ENCODE peak calls at places on chromosomes 11 and 22, in eight cellular contexts. A is HepG2, Y is fibroblast of lung, N is heart right ventricle, U is endothelial cell of umbilical vein, W is lower lobe of right lung, Z is hepatocyte, X is Peyer's patch. E is an unnamed sample.

GRCh38 chr11:119776031-119776636 is 47.1 kb upstream of the NECTIN1 start:
- DNase-seq in A (no peak), Y (no peak), N (no peak), U (no peak), W (no peak), Z (no peak), X (no peak), E (no peak)

GRCh38 chr11:130599073-130599654 is 150.7 kb downstream of the ADAMTS15 start:
- DNase-seq in A (no peak), Y (peak; percentile 62), N (no peak), U (no peak), W (peak; percentile 83), Z (peak; percentile 51), X (no peak), E (no peak)

GRCh38 chr11:61861634-61862033 is 29.7 kb downstream of the FADS3 start:
- DNase-seq in A (no peak), Y (no peak), N (peak; percentile 62), U (no peak), W (no peak), Z (no peak), X (no peak), E (no peak)

GRCh38 chr11:33542921-33543320 is 157.7 kb downstream of the C11orf91 start:
- DNase-seq in A (peak; percentile 23), Y (peak; percentile 58), N (peak; percentile 38), U (peak; percentile 72), W (peak; percentile 58), Z (peak; percentile 63), X (no peak), E (peak; percentile 20)

GRCh38 chr11:12088047-12088481 is 22.3 kb upstream of the MICAL2 start:
- DNase-seq in A (no peak), Y (peak; percentile 71), N (peak; percentile 75), U (peak; percentile 74), W (no peak), Z (no peak), X (peak; percentile 74), E (no peak)

GRCh38 chr11:32531528-32531927 is 52.1 kb upstream of the EIF3M start:
- DNase-seq in A (no peak), Y (peak; percentile 19), N (no peak), U (no peak), W (no peak), Z (no peak), X (no peak), E (no peak)

GRCh38 chr11:94623120-94623735 is 56.1 kb downstream of the PIWIL4 start:
- DNase-seq in A (peak; percentile 74), Y (peak; percentile 79), N (peak; percentile 77), U (peak; percentile 89), W (no peak), Z (peak; percentile 87), X (no peak), E (no peak)

GRCh38 chr22:40417041-40417440 is 46.6 kb downstream of the SGSM3 start:
- DNase-seq in A (no peak), Y (no peak), N (no peak), U (no peak), W (no peak), Z (no peak), X (no peak), E (no peak)

DNA sequence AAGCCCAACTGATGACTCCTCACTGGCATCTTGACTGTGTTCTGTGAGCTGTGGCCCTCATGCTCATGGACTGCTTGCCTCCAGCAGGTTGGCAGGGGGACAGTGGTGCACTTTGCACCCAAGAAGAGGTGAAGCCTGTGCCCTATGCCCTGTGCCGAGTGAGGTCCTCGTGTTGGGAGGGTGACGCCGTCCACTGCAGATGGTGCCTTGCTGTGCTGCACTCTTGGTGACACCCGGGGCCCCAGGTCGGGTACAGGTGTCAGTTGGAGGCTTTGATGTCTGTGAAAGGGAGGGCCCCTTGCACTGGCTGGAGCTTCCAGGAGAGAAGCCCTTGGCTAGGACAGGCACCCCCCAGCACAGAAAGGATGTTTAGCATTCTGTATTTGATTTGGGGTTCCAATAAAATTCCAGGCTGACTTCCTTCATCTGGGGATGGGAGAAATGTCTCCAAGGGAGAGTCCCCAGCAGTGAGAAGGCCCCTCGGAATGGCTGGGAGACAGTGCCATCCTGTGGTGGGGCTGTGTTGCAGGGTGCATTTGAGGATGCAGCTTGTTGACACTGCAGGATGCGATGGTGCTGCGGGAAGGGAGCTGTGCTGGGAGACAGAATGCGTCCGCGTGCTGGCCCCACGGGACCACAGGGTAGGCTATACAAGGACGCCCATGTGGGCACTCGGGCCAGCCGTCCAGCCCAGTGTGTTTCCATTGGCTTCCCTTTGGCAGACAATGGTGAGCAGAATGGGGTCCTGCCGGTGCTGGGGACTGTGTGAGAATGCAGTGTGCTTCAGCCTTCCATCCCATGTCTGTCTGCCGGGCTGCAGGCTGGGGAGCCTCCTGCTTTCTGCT is 2.5 kb upstream of the ZDHHC8 start:
- DNase-seq in A (peak; percentile 49), Y (peak; percentile 26), N (no peak), U (peak; percentile 33), W (no peak), Z (no peak), X (no peak), E (peak; percentile 65)
- TF ChIP-seq CTCF in A (peak; percentile 87), Y (peak; percentile 39), N (peak; percentile 34), U (peak; percentile 53), W (no peak), Z (peak; percentile 27), X (peak; percentile 47), E (peak; percentile 51)

GRCh38 chr11:102437727-102438126 is 14.8 kb downstream of the TMEM123 start:
- DNase-seq in A (no peak), Y (no peak), N (no peak), U (no peak), W (no peak), Z (no peak), X (no peak), E (no peak)

GRCh38 chr11:102438311-102439062 is 14.1 kb downstream of the TMEM123 start:
- DNase-seq in A (peak; percentile 19), Y (no peak), N (no peak), U (no peak), W (peak; percentile 61), Z (peak; percentile 35), X (no peak), E (peak; percentile 31)

GRCh38 chr11:102436546-102436945 is 16.0 kb downstream of the TMEM123 start:
- DNase-seq in A (no peak), Y (peak; percentile 61), N (no peak), U (no peak), W (no peak), Z (no peak), X (no peak), E (no peak)

GRCh38 chr11:102435688-102436087 is 16.9 kb downstream of the TMEM123 start:
- DNase-seq in A (no peak), Y (no peak), N (no peak), U (no peak), W (no peak), Z (no peak), X (no peak), E (no peak)

DNA sequence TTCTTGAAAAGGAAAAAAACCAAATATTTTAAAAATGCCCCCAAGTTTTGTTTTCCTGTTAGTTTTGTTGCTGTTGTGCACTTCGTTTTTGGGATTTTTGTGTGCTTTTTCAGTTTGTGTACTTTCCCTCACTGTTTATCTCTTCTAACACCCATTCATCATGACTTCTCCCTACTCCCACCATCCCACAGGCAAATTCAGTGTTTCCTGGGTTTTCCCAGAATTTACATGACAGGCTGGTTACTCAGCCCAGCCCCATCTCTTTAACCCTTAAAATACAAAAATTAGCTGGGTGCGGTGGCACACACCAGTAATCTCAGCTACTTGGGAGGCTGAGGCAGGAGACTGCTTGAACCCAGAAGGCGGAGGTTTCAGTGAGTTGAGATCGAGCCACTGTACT is 15.5 kb downstream of the TMEM123 start:
- DNase-seq in A (no peak), Y (no peak), N (no peak), U (no peak), W (no peak), Z (no peak), X (no peak), E (no peak)
- H3K9me3 ChIP-seq in A (peaks cover 21% of the 10 kb centered on the region), Y (no peaks in the 10 kb centered on the region), N (no peaks in the 10 kb centered on the region), U (no peaks in the 10 kb centered on the region), W (no peaks in the 10 kb centered on the region), Z (no peaks in the 10 kb centered on the region), X (no peaks in the 10 kb centered on the region), E (no peaks in the 10 kb centered on the region)

GRCh38 chr11:9462172-9462799 is 1.5 kb downstream of the ZNF143 start:
- DNase-seq in A (no peak), Y (no peak), N (no peak), U (no peak), W (no peak), Z (no peak), X (no peak), E (no peak)
- H3K27ac ChIP-seq in A (peak overlapping the region; percentile 99), Y (peak overlapping the region; percentile 91), N (peak overlapping the region; percentile 95), U (peak overlapping the region; percentile 89), W (peak overlapping the region; percentile 99), Z (peak overlapping the region; percentile 99), X (peak overlapping the region; percentile 96), E (peak overlapping the region; percentile 98)

GRCh38 chr11:128421577-128421976 is 165.8 kb downstream of the ETS1 start:
- DNase-seq in A (no peak), Y (peak; percentile 46), N (no peak), U (no peak), W (no peak), Z (peak; percentile 44), X (no peak), E (no peak)
- TF ChIP-seq CTCF in A (no peak), Y (no peak), N (no peak), U (no peak), W (no peak), Z (no peak), X (no peak), E (no peak)

DNA sequence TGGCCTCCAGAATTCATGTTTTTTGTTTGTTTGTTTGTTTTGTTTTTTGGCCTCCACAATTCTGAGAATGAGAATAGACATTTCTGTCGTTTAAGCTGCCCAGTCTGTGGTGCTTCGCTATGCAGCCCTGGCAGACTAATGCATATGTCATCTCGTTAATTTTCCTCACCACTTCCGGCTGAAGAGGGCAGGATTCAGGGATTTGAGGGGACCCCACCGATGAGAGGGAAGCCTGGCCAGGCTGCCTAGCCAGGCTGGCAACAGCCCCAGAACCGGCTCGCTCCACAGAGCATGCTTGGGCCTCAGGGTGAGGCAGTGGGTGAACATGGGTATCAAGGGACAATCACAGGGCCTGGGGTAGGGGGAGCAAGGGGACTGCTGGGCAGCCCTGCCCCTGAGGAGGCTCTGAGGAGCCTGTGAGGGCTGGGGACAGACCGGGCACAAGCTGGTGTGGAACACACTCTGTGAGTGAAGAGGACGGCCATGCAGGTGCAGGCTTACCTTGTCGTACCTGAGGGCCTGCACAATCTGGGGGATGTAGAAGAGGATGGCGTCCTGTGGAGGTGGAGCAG is 47.8 kb upstream of the SERPIND1 start:
- DNase-seq in A (no peak), Y (no peak), N (no peak), U (no peak), W (no peak), Z (no peak), X (no peak), E (no peak)
- H3K9me3 ChIP-seq in A (no peaks in the 10 kb centered on the region), Y (no peaks in the 10 kb centered on the region), N (no peaks in the 10 kb centered on the region), U (no peaks in the 10 kb centered on the region), W (no peaks in the 10 kb centered on the region), Z (no peaks in the 10 kb centered on the region), X (no peaks in the 10 kb centered on the region), E (no peaks in the 10 kb centered on the region)